ENCODE peak calls at places on chromosomes 11 and 22, in four cellular contexts. One of them, this sample, is unnamed.
A peak's percentile ranks its signal among the peaks of the same experiment; 100 is the strongest.

GRCh38 chr11:1262172-1263006 is 39.5 kb downstream of the MUC5B start:
- DNase-seq in K562: peak; percentile 91
- DNase-seq in HL-60: peak; percentile 83
- DNase-seq in GM12878: peak; percentile 52
- DNase-seq in this sample: peak; percentile 90

GRCh38 chr11:71988050-71988449 is 10.7 kb upstream of the IL18BP start:
- DNase-seq in K562: no peak
- DNase-seq in HL-60: no peak
- DNase-seq in GM12878: no peak
- DNase-seq in this sample: no peak

GRCh38 chr11:95764267-95764898 is 25.2 kb downstream of the FAM76B start:
- DNase-seq in K562: peak; percentile 63
- DNase-seq in HL-60: no peak
- DNase-seq in GM12878: no peak
- DNase-seq in this sample: peak; percentile 6

GRCh38 chr11:95792700-95793099 is 2.4 kb downstream of the CEP57 start:
- DNase-seq in K562: peak; percentile 27
- DNase-seq in HL-60: no peak
- DNase-seq in GM12878: no peak
- DNase-seq in this sample: no peak

GRCh38 chr22:42283288-42284229 is 13.1 kb upstream of the TCF20 start:
- DNase-seq in K562: no peak
- DNase-seq in HL-60: no peak
- DNase-seq in GM12878: no peak
- DNase-seq in this sample: no peak

GRCh38 chr22:46239261-46240048 is 10.6 kb downstream of the CDPF1 start:
- DNase-seq in K562: peak; percentile 51
- DNase-seq in HL-60: no peak
- DNase-seq in GM12878: no peak
- DNase-seq in this sample: peak; percentile 32

GRCh38 chr11:44338721-44339529 is 29.0 kb upstream of the ALX4 start:
- DNase-seq in K562: no peak
- DNase-seq in HL-60: no peak
- DNase-seq in GM12878: no peak
- DNase-seq in this sample: no peak

GRCh38 chr22:19568337-19569311 is 44.4 kb upstream of the CLDN5 start:
- DNase-seq in K562: no peak
- DNase-seq in HL-60: no peak
- DNase-seq in GM12878: no peak
- DNase-seq in this sample: no peak

GRCh38 chr11:44036811-44037657 is 10.7 kb upstream of the ACCSL start:
- DNase-seq in K562: peak; percentile 79
- DNase-seq in HL-60: peak; percentile 11
- DNase-seq in GM12878: peak; percentile 4
- DNase-seq in this sample: peak; percentile 25

GRCh38 chr11:91932151-91932821 is 292.3 kb upstream of the FAT3 start:
- DNase-seq in K562: no peak
- DNase-seq in HL-60: no peak
- DNase-seq in GM12878: no peak
- DNase-seq in this sample: no peak

GRCh38 chr11:92276773-92277172 is 52.2 kb downstream of the FAT3 start:
- DNase-seq in K562: no peak
- DNase-seq in HL-60: no peak
- DNase-seq in GM12878: no peak
- DNase-seq in this sample: no peak

GRCh38 chr11:2561283-2562180 is 116.7 kb downstream of the KCNQ1 start:
- DNase-seq in K562: no peak
- DNase-seq in HL-60: peak; percentile 18
- DNase-seq in GM12878: no peak
- DNase-seq in this sample: no peak

GRCh38 chr11:99632969-99633368 is 612.2 kb downstream of the CNTN5 start:
- DNase-seq in K562: no peak
- DNase-seq in HL-60: peak; percentile 15
- DNase-seq in GM12878: no peak
- DNase-seq in this sample: no peak

GRCh38 chr22:45424241-45424731 is 10.8 kb downstream of the RIBC2 start:
- DNase-seq in K562: no peak
- DNase-seq in HL-60: peak; percentile 62
- DNase-seq in GM12878: no peak
- DNase-seq in this sample: no peak

GRCh38 chr22:48169227-48169626 is 1406.8 kb downstream of the TBC1D22A start:
- DNase-seq in K562: no peak
- DNase-seq in HL-60: no peak
- DNase-seq in GM12878: no peak
- DNase-seq in this sample: no peak

GRCh38 chr22:46750861-46751260 is 11.6 kb upstream of the TBC1D22A start:
- DNase-seq in K562: no peak
- DNase-seq in HL-60: no peak
- DNase-seq in GM12878: no peak
- DNase-seq in this sample: no peak

GRCh38 chr22:29784451-29785361 is 17.5 kb downstream of the UQCR10 start:
- DNase-seq in K562: no peak
- DNase-seq in HL-60: no peak
- DNase-seq in GM12878: no peak
- DNase-seq in this sample: no peak

GRCh38 chr11:46505741-46506485 is 87.9 kb downstream of the AMBRA1 start:
- DNase-seq in K562: peak; percentile 66
- DNase-seq in HL-60: no peak
- DNase-seq in GM12878: no peak
- DNase-seq in this sample: no peak

GRCh38 chr11:97574976-97575665 is 1185.3 kb downstream of the JRKL start:
- DNase-seq in K562: no peak
- DNase-seq in HL-60: no peak
- DNase-seq in GM12878: no peak
- DNase-seq in this sample: no peak

GRCh38 chr11:130488187-130489026 is 40.0 kb downstream of the ADAMTS15 start:
- DNase-seq in K562: no peak
- DNase-seq in HL-60: no peak
- DNase-seq in GM12878: no peak
- DNase-seq in this sample: no peak

GRCh38 chr11:70824590-70825300 is 426.4 kb downstream of the CTTN start:
- DNase-seq in K562: no peak
- DNase-seq in HL-60: no peak
- DNase-seq in GM12878: no peak
- DNase-seq in this sample: no peak

GRCh38 chr22:19060356-19061009 is 61.7 kb downstream of the DGCR2 start:
- DNase-seq in K562: no peak
- DNase-seq in HL-60: no peak
- DNase-seq in GM12878: no peak
- DNase-seq in this sample: no peak

GRCh38 chr11:8056810-8057463 is 24.1 kb upstream of the TUB start:
- DNase-seq in K562: no peak
- DNase-seq in HL-60: no peak
- DNase-seq in GM12878: no peak
- DNase-seq in this sample: no peak

GRCh38 chr11:16987205-16987568 is 27.0 kb downstream of the PLEKHA7 start:
- DNase-seq in K562: peak; percentile 47
- DNase-seq in HL-60: no peak
- DNase-seq in GM12878: no peak
- DNase-seq in this sample: no peak

GRCh38 chr22:26558246-26558895 is 31.6 kb downstream of the TPST2 start:
- DNase-seq in K562: no peak
- DNase-seq in HL-60: no peak
- DNase-seq in GM12878: no peak
- DNase-seq in this sample: no peak

GRCh38 chr11:94785509-94785908 is 17.4 kb downstream of the AMOTL1 start:
- DNase-seq in K562: no peak
- DNase-seq in HL-60: no peak
- DNase-seq in GM12878: no peak
- DNase-seq in this sample: no peak

GRCh38 chr11:57479925-57480324 is 19.6 kb downstream of the RTN4RL2 start:
- DNase-seq in K562: no peak
- DNase-seq in HL-60: no peak
- DNase-seq in GM12878: no peak
- DNase-seq in this sample: no peak

GRCh38 chr11:57798905-57799559 is 37.4 kb downstream of the CTNND1 start:
- DNase-seq in K562: peak; percentile 59
- DNase-seq in HL-60: no peak
- DNase-seq in GM12878: no peak
- DNase-seq in this sample: no peak

GRCh38 chr11:8331767-8332166 is 68.1 kb upstream of the LMO1 start:
- DNase-seq in K562: no peak
- DNase-seq in HL-60: no peak
- DNase-seq in GM12878: no peak
- DNase-seq in this sample: no peak

GRCh38 chr11:27540051-27540450 is 33.5 kb upstream of the LIN7C start:
- DNase-seq in K562: no peak
- DNase-seq in HL-60: no peak
- DNase-seq in GM12878: no peak
- DNase-seq in this sample: no peak

GRCh38 chr11:1852885-1853284 is at the start of gene LSP1:
- DNase-seq in K562: no peak
- DNase-seq in HL-60: peak; percentile 95
- DNase-seq in GM12878: peak; percentile 92
- DNase-seq in this sample: peak; percentile 94

GRCh38 chr22:46275455-46276129 is 7.8 kb downstream of the TTC38 start:
- DNase-seq in K562: no peak
- DNase-seq in HL-60: no peak
- DNase-seq in GM12878: no peak
- DNase-seq in this sample: no peak

GRCh38 chr22:48968201-48968959 is 859.3 kb downstream of the BRD1 start:
- DNase-seq in K562: no peak
- DNase-seq in HL-60: no peak
- DNase-seq in GM12878: no peak
- DNase-seq in this sample: no peak

GRCh38 chr11:123505546-123506299 is 75.7 kb downstream of the GRAMD1B start:
- DNase-seq in K562: no peak
- DNase-seq in HL-60: no peak
- DNase-seq in GM12878: no peak
- DNase-seq in this sample: no peak

GRCh38 chr11:123510579-123510905 is 80.5 kb downstream of the GRAMD1B start:
- DNase-seq in K562: no peak
- DNase-seq in HL-60: no peak
- DNase-seq in GM12878: no peak
- DNase-seq in this sample: no peak

GRCh38 chr11:123507043-123507442 is 77.0 kb downstream of the GRAMD1B start:
- DNase-seq in K562: no peak
- DNase-seq in HL-60: no peak
- DNase-seq in GM12878: no peak
- DNase-seq in this sample: no peak

GRCh38 chr11:123511037-123511870 is 81.2 kb downstream of the GRAMD1B start:
- DNase-seq in K562: peak; percentile 63
- DNase-seq in HL-60: peak; percentile 49
- DNase-seq in GM12878: no peak
- DNase-seq in this sample: peak; percentile 62

DNA sequence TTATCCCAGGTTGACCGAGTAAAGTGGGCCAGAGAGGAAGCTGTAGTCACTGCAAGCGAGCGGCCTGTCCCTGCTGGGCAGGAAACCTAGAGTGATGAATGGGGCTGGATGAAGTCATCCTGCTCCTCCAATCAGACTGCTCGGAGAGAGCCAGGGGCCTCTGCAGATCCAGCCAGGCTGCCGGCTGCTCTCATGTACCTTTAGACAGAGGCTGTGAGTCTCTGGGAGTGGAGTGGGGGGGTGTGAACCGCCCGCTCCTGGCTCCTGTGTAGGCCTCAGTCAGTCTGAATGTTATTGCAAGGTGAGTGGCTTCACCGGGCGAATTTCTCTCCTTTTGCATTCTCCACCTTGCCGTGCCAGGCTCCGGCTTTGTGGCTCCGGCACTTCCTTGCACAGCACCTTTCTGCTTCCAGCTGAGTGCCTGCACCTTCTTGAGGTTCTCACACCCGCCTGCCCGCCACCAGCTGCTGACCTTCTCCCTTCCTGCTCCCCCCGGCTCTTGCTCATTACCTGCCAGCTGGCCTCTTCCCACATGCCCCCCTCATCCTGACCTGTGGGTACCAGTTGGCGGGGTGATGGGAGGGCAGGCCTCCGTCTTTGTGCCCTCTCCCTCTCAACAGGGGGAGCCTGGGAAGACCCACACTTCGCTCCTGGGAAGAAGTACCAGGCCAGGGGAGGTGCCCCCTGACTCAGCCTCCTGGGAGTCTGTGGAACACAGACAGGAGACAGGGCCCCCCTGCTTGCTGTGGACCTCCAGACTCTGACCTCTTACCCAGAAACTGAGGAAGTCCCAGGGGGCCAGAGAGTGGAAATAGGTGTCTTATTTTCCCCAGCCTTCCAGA is 79.9 kb downstream of the GRAMD1B start:
- DNase-seq in K562: no peak
- DNase-seq in HL-60: no peak
- DNase-seq in GM12878: no peak
- DNase-seq in this sample: no peak
- TF ChIP-seq POLR2AphosphoS5 in K562: no peak
- TF ChIP-seq POLR2AphosphoS5 in HL-60: no peak
- TF ChIP-seq POLR2AphosphoS5 in GM12878: no peak
- TF ChIP-seq POLR2AphosphoS5 in this sample: no peak

GRCh38 chr11:61080986-61081590 is 21.2 kb upstream of the CD5 start:
- DNase-seq in K562: no peak
- DNase-seq in HL-60: no peak
- DNase-seq in GM12878: no peak
- DNase-seq in this sample: no peak
- TF ChIP-seq SPI1 in K562: no peak
- TF ChIP-seq SPI1 in HL-60: no peak
- TF ChIP-seq SPI1 in GM12878: no peak
- TF ChIP-seq SPI1 in this sample: no peak

DNA sequence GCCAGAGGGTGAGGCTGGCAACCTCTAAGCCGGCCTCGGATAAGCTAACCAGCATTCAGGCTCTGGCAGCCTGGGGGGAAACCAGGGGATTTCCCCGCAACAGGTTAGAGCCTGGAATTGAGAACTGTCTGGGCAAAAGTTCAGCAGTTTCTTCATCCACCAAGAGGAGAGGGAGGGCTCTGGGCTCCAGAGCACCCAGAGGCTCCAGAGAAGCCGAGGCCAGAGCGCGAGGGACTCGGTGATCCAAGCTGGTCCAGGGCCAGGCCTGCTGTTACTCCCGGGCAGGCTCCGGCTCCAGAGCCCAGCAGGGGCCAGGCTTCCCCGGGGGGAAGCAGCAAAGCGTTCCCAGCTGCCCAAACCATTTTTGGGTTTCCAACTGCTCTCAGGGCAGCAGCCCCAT is 13.3 kb upstream of the SH3BP1 start:
- DNase-seq in K562: no peak
- DNase-seq in HL-60: no peak
- DNase-seq in GM12878: no peak
- DNase-seq in this sample: no peak
- TF ChIP-seq POLR2AphosphoS5 in K562: no peak
- TF ChIP-seq POLR2AphosphoS5 in HL-60: no peak
- TF ChIP-seq POLR2AphosphoS5 in GM12878: no peak
- TF ChIP-seq POLR2AphosphoS5 in this sample: no peak

GRCh38 chr11:75032550-75032935 is 43.8 kb downstream of the NEU3 start:
- DNase-seq in K562: no peak
- DNase-seq in HL-60: no peak
- DNase-seq in GM12878: no peak
- DNase-seq in this sample: no peak

GRCh38 chr11:75031771-75032549 is 43.2 kb downstream of the NEU3 start:
- DNase-seq in K562: peak; percentile 91
- DNase-seq in HL-60: peak; percentile 35
- DNase-seq in GM12878: no peak
- DNase-seq in this sample: peak; percentile 32

GRCh38 chr11:75029836-75030631 is 41.3 kb downstream of the NEU3 start:
- DNase-seq in K562: peak; percentile 85
- DNase-seq in HL-60: no peak
- DNase-seq in GM12878: no peak
- DNase-seq in this sample: no peak

GRCh38 chr11:75033916-75034315 is 45.2 kb downstream of the NEU3 start:
- DNase-seq in K562: no peak
- DNase-seq in HL-60: no peak
- DNase-seq in GM12878: no peak
- DNase-seq in this sample: no peak

GRCh38 chr11:75031224-75031753 is 42.6 kb downstream of the NEU3 start:
- DNase-seq in K562: peak; percentile 97
- DNase-seq in HL-60: no peak
- DNase-seq in GM12878: no peak
- DNase-seq in this sample: no peak
- TF ChIP-seq SPI1 in K562: no peak
- TF ChIP-seq SPI1 in HL-60: no peak
- TF ChIP-seq SPI1 in GM12878: no peak
- TF ChIP-seq SPI1 in this sample: no peak